ENCODE peak calls at places on chromosomes 6 and 20, in seven cellular contexts. X, B, N, S, D, H and A are unnamed samples.

GRCh38 chr6:87504440-87504839 is 31.7 kb downstream of the SLC35A1 start:
- DNase-seq in N (no peak), S (no peak), X (no peak), D (no peak), H (peak), B (no peak), A (no peak)

GRCh38 chr6:156933201-156934053 is 156.2 kb downstream of the ARID1B start:
- DNase-seq in H (no peak), B (no peak), S (no peak), N (peak), D (no peak), X (no peak), A (no peak)

GRCh38 chr6:34795836-34796425 is 4.0 kb downstream of the BLTP3A start:
- DNase-seq in D (no peak), H (no peak), N (no peak), S (no peak), B (no peak), X (no peak), A (no peak)

GRCh38 chr6:39593644-39594043 is 131.6 kb downstream of the KIF6 start:
- DNase-seq in N (no peak), H (no peak), B (no peak), S (no peak), D (no peak), X (no peak), A (no peak)

GRCh38 chr20:19767070-19767469 is 9.0 kb downstream of the RIN2 start:
- DNase-seq in S (no peak), X (no peak), D (no peak), H (no peak), B (no peak), N (peak), A (no peak)

GRCh38 chr6:148693882-148694484 is 52.8 kb upstream of the UST start:
- DNase-seq in S (no peak), X (no peak), N (no peak), D (no peak), H (no peak), B (no peak), A (no peak)

GRCh38 chr6:143279385-143279784 is 171.1 kb downstream of the ADAT2 start:
- DNase-seq in X (no peak), N (peak), D (no peak), S (peak), B (no peak), H (no peak), A (no peak)

GRCh38 chr6:170416959-170417606 is 110.5 kb downstream of the FAM120B start:
- DNase-seq in H (no peak), B (no peak), D (no peak), N (no peak), S (no peak), X (no peak), A (no peak)

GRCh38 chr6:130625825-130626500 is 201.2 kb upstream of the SMLR1 start:
- DNase-seq in B (no peak), X (no peak), S (peak), D (peak), H (no peak), N (no peak), A (peak)

GRCh38 chr20:44609511-44610312 is 27.3 kb downstream of the PKIG start:
- DNase-seq in X (peak), B (peak), N (peak), D (peak), H (peak), S (peak), A (peak)

GRCh38 chr20:49424536-49424935 is 57.9 kb downstream of the KCNB1 start:
- DNase-seq in X (no peak), B (no peak), S (no peak), H (no peak), D (no peak), N (no peak), A (no peak)